ENCODE peak calls at places on chromosome 12, in ten cellular contexts. One of them, this sample, is unnamed.

GRCh38 chr12:71556881-71557280 is 106.8 kb downstream of the ZFC3H1 start:
- DNase-seq in prostate gland: no peak
- DNase-seq in upper lobe of left lung: no peak
- DNase-seq in Panc1: peak; percentile 13
- DNase-seq in transverse colon: no peak
- DNase-seq in HL-60: no peak
- DNase-seq in esophagus muscularis mucosa: no peak
- DNase-seq in spleen: no peak
- DNase-seq in GM23338: peak; percentile 30
- DNase-seq in HCT116: peak; percentile 55
- DNase-seq in this sample: no peak

GRCh38 chr12:113268621-113269020 is 47.4 kb downstream of the TPCN1 start:
- DNase-seq in prostate gland: no peak
- DNase-seq in upper lobe of left lung: no peak
- DNase-seq in Panc1: no peak
- DNase-seq in transverse colon: no peak
- DNase-seq in HL-60: no peak
- DNase-seq in esophagus muscularis mucosa: no peak
- DNase-seq in spleen: no peak
- DNase-seq in GM23338: no peak
- DNase-seq in HCT116: no peak
- DNase-seq in this sample: no peak

GRCh38 chr12:81080431-81080983 is 2.6 kb downstream of the ACSS3 start:
- DNase-seq in prostate gland: peak; percentile 30
- DNase-seq in upper lobe of left lung: no peak
- DNase-seq in Panc1: no peak
- DNase-seq in transverse colon: no peak
- DNase-seq in HL-60: no peak
- DNase-seq in esophagus muscularis mucosa: no peak
- DNase-seq in spleen: no peak
- DNase-seq in GM23338: no peak
- DNase-seq in HCT116: no peak
- DNase-seq in this sample: no peak

GRCh38 chr12:93361159-93361919 is 16.4 kb upstream of the NUDT4 start:
- DNase-seq in prostate gland: no peak
- DNase-seq in upper lobe of left lung: peak; percentile 24
- DNase-seq in Panc1: no peak
- DNase-seq in transverse colon: no peak
- DNase-seq in HL-60: no peak
- DNase-seq in esophagus muscularis mucosa: no peak
- DNase-seq in spleen: no peak
- DNase-seq in GM23338: peak; percentile 8
- DNase-seq in HCT116: no peak
- DNase-seq in this sample: no peak

GRCh38 chr12:13116971-13117370 is 13.5 kb upstream of the GSG1 start:
- DNase-seq in prostate gland: no peak
- DNase-seq in upper lobe of left lung: no peak
- DNase-seq in Panc1: no peak
- DNase-seq in transverse colon: no peak
- DNase-seq in HL-60: no peak
- DNase-seq in esophagus muscularis mucosa: no peak
- DNase-seq in spleen: no peak
- DNase-seq in GM23338: no peak
- DNase-seq in HCT116: no peak
- DNase-seq in this sample: no peak

GRCh38 chr12:14691560-14691959 is 4.8 kb downstream of the GUCY2C start:
- DNase-seq in prostate gland: no peak
- DNase-seq in upper lobe of left lung: peak; percentile 80
- DNase-seq in Panc1: no peak
- DNase-seq in transverse colon: peak; percentile 49
- DNase-seq in HL-60: peak; percentile 93
- DNase-seq in esophagus muscularis mucosa: peak; percentile 93
- DNase-seq in spleen: no peak
- DNase-seq in GM23338: no peak
- DNase-seq in HCT116: no peak
- DNase-seq in this sample: peak; percentile 53

GRCh38 chr12:70543444-70543843 is 93.8 kb downstream of the PTPRB start:
- DNase-seq in prostate gland: no peak
- DNase-seq in upper lobe of left lung: no peak
- DNase-seq in Panc1: peak; percentile 28
- DNase-seq in transverse colon: no peak
- DNase-seq in HL-60: no peak
- DNase-seq in esophagus muscularis mucosa: no peak
- DNase-seq in spleen: no peak
- DNase-seq in GM23338: peak; percentile 8
- DNase-seq in HCT116: peak; percentile 61
- DNase-seq in this sample: no peak

GRCh38 chr12:26416550-26416949 is 221.2 kb downstream of the SSPN start:
- DNase-seq in prostate gland: no peak
- DNase-seq in upper lobe of left lung: no peak
- DNase-seq in Panc1: no peak
- DNase-seq in transverse colon: no peak
- DNase-seq in HL-60: no peak
- DNase-seq in esophagus muscularis mucosa: no peak
- DNase-seq in spleen: no peak
- DNase-seq in GM23338: no peak
- DNase-seq in HCT116: no peak
- DNase-seq in this sample: no peak

GRCh38 chr12:25266522-25266921 is 15.8 kb upstream of the KRAS start:
- DNase-seq in prostate gland: no peak
- DNase-seq in upper lobe of left lung: no peak
- DNase-seq in Panc1: no peak
- DNase-seq in transverse colon: no peak
- DNase-seq in HL-60: no peak
- DNase-seq in esophagus muscularis mucosa: no peak
- DNase-seq in spleen: no peak
- DNase-seq in GM23338: no peak
- DNase-seq in HCT116: no peak
- DNase-seq in this sample: no peak

GRCh38 chr12:93738199-93739058 is 61.3 kb downstream of the CRADD start:
- DNase-seq in prostate gland: no peak
- DNase-seq in upper lobe of left lung: no peak
- DNase-seq in Panc1: no peak
- DNase-seq in transverse colon: no peak
- DNase-seq in HL-60: no peak
- DNase-seq in esophagus muscularis mucosa: no peak
- DNase-seq in spleen: no peak
- DNase-seq in GM23338: no peak
- DNase-seq in HCT116: no peak
- DNase-seq in this sample: no peak

GRCh38 chr12:46981627-46982026 is 97.8 kb upstream of the PCED1B start:
- DNase-seq in prostate gland: no peak
- DNase-seq in upper lobe of left lung: no peak
- DNase-seq in Panc1: no peak
- DNase-seq in transverse colon: no peak
- DNase-seq in HL-60: no peak
- DNase-seq in esophagus muscularis mucosa: no peak
- DNase-seq in spleen: no peak
- DNase-seq in GM23338: no peak
- DNase-seq in HCT116: no peak
- DNase-seq in this sample: no peak

GRCh38 chr12:70692681-70693288 is 55.6 kb upstream of the PTPRB start:
- DNase-seq in prostate gland: no peak
- DNase-seq in upper lobe of left lung: no peak
- DNase-seq in Panc1: no peak
- DNase-seq in transverse colon: no peak
- DNase-seq in HL-60: no peak
- DNase-seq in esophagus muscularis mucosa: no peak
- DNase-seq in spleen: no peak
- DNase-seq in GM23338: peak; percentile 62
- DNase-seq in HCT116: peak; percentile 6
- DNase-seq in this sample: no peak

GRCh38 chr12:13124661-13125505 is 21.4 kb upstream of the GSG1 start:
- DNase-seq in prostate gland: no peak
- DNase-seq in upper lobe of left lung: no peak
- DNase-seq in Panc1: no peak
- DNase-seq in transverse colon: no peak
- DNase-seq in HL-60: no peak
- DNase-seq in esophagus muscularis mucosa: no peak
- DNase-seq in spleen: no peak
- DNase-seq in GM23338: peak; percentile 2
- DNase-seq in HCT116: no peak
- DNase-seq in this sample: no peak

GRCh38 chr12:120879102-120879501 is 25.1 kb downstream of the SPPL3 start:
- DNase-seq in prostate gland: no peak
- DNase-seq in upper lobe of left lung: no peak
- DNase-seq in Panc1: no peak
- DNase-seq in transverse colon: no peak
- DNase-seq in HL-60: no peak
- DNase-seq in esophagus muscularis mucosa: no peak
- DNase-seq in spleen: no peak
- DNase-seq in GM23338: peak; percentile 17
- DNase-seq in HCT116: no peak
- DNase-seq in this sample: no peak

GRCh38 chr12:120884644-120885043 is 19.5 kb downstream of the SPPL3 start:
- DNase-seq in prostate gland: no peak
- DNase-seq in upper lobe of left lung: no peak
- DNase-seq in Panc1: no peak
- DNase-seq in transverse colon: no peak
- DNase-seq in HL-60: no peak
- DNase-seq in esophagus muscularis mucosa: no peak
- DNase-seq in spleen: no peak
- DNase-seq in GM23338: no peak
- DNase-seq in HCT116: no peak
- DNase-seq in this sample: no peak

GRCh38 chr12:120882055-120882555 is 22.1 kb downstream of the SPPL3 start:
- DNase-seq in prostate gland: no peak
- DNase-seq in upper lobe of left lung: no peak
- DNase-seq in Panc1: no peak
- DNase-seq in transverse colon: no peak
- DNase-seq in HL-60: no peak
- DNase-seq in esophagus muscularis mucosa: no peak
- DNase-seq in spleen: no peak
- DNase-seq in GM23338: no peak
- DNase-seq in HCT116: no peak
- DNase-seq in this sample: no peak

GRCh38 chr12:120874547-120875245 is 29.5 kb downstream of the SPPL3 start:
- DNase-seq in prostate gland: no peak
- DNase-seq in upper lobe of left lung: no peak
- DNase-seq in Panc1: no peak
- DNase-seq in transverse colon: no peak
- DNase-seq in HL-60: no peak
- DNase-seq in esophagus muscularis mucosa: no peak
- DNase-seq in spleen: no peak
- DNase-seq in GM23338: no peak
- DNase-seq in HCT116: no peak
- DNase-seq in this sample: no peak

DNA sequence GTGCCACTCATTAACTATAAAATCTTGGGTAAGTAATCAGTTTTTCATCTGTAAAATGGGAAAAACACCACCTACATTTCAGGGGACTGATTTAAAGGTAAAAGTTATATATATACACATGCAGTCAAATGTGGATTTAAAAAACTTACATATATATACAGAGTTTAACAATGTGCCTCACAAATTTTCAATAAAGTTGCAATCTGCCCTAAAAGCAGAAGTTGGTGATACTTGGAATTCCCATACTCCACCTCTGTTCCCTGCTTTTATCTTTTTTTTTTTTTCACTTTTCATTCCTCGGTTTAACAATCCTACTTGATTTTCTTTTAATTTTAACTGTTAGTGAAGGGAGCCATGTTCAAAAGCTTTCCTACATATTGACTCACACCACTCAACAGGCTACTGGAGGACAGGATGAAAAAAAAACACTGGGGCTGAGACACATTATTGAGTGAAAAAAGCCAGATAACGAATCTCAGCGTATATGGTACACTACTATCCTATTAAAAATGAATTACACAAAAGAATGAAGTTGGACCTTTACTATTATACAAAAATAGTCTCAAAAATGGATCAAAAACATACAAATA is 24.4 kb downstream of the SPPL3 start:
- DNase-seq in prostate gland: no peak
- DNase-seq in upper lobe of left lung: no peak
- DNase-seq in Panc1: no peak
- DNase-seq in transverse colon: no peak
- DNase-seq in HL-60: no peak
- DNase-seq in esophagus muscularis mucosa: no peak
- DNase-seq in spleen: no peak
- DNase-seq in GM23338: no peak
- DNase-seq in HCT116: no peak
- DNase-seq in this sample: no peak
- H3K27me3 ChIP-seq in prostate gland: no peaks in the 10 kb centered on the region
- H3K27me3 ChIP-seq in upper lobe of left lung: no peaks in the 10 kb centered on the region
- H3K27me3 ChIP-seq in Panc1: no peaks in the 10 kb centered on the region
- H3K27me3 ChIP-seq in transverse colon: no peaks in the 10 kb centered on the region
- H3K27me3 ChIP-seq in HL-60: no peaks in the 10 kb centered on the region
- H3K27me3 ChIP-seq in esophagus muscularis mucosa: no peaks in the 10 kb centered on the region
- H3K27me3 ChIP-seq in spleen: no peaks in the 10 kb centered on the region
- H3K27me3 ChIP-seq in GM23338: no peaks in the 10 kb centered on the region
- H3K27me3 ChIP-seq in HCT116: no peaks in the 10 kb centered on the region
- H3K27me3 ChIP-seq in this sample: no peaks in the 10 kb centered on the region

GRCh38 chr12:76878899-76879709 is at the start of gene CSRP2:
- DNase-seq in prostate gland: peak; percentile 91
- DNase-seq in upper lobe of left lung: peak; percentile 93
- DNase-seq in Panc1: peak; percentile 13
- DNase-seq in transverse colon: peak; percentile 88
- DNase-seq in HL-60: peak; percentile 35
- DNase-seq in esophagus muscularis mucosa: peak; percentile 95
- DNase-seq in spleen: peak; percentile 90
- DNase-seq in GM23338: peak; percentile 97
- DNase-seq in HCT116: peak; percentile 75
- DNase-seq in this sample: peak; percentile 89
- TF ChIP-seq POLR2AphosphoS5 in prostate gland: peak; percentile 86
- TF ChIP-seq POLR2AphosphoS5 in upper lobe of left lung: peak; percentile 34
- TF ChIP-seq POLR2AphosphoS5 in Panc1: peak; percentile 46
- TF ChIP-seq POLR2AphosphoS5 in transverse colon: peak; percentile 80
- TF ChIP-seq POLR2AphosphoS5 in HL-60: no peak
- TF ChIP-seq POLR2AphosphoS5 in esophagus muscularis mucosa: peak; percentile 88
- TF ChIP-seq POLR2AphosphoS5 in spleen: peak; percentile 68
- TF ChIP-seq POLR2AphosphoS5 in GM23338: peak; percentile 98
- TF ChIP-seq POLR2AphosphoS5 in HCT116: peak; percentile 92
- TF ChIP-seq POLR2AphosphoS5 in this sample: peak; percentile 63

GRCh38 chr12:52049688-52050087 is 1.6 kb upstream of the NR4A1 start:
- DNase-seq in prostate gland: no peak
- DNase-seq in upper lobe of left lung: no peak
- DNase-seq in Panc1: no peak
- DNase-seq in transverse colon: no peak
- DNase-seq in HL-60: no peak
- DNase-seq in esophagus muscularis mucosa: no peak
- DNase-seq in spleen: no peak
- DNase-seq in GM23338: no peak
- DNase-seq in HCT116: no peak
- DNase-seq in this sample: no peak
- H3K27ac ChIP-seq in prostate gland: peak overlapping the region; percentile 100
- H3K27ac ChIP-seq in upper lobe of left lung: peak overlapping the region; percentile 94
- H3K27ac ChIP-seq in Panc1: no peak overlapping the region
- H3K27ac ChIP-seq in transverse colon: peak overlapping the region; percentile 98
- H3K27ac ChIP-seq in HL-60: no peak overlapping the region
- H3K27ac ChIP-seq in esophagus muscularis mucosa: peak overlapping the region; percentile 100
- H3K27ac ChIP-seq in spleen: no peak overlapping the region
- H3K27ac ChIP-seq in GM23338: no peak overlapping the region
- H3K27ac ChIP-seq in HCT116: peak overlapping the region; percentile 92
- H3K27ac ChIP-seq in this sample: peak overlapping the region; percentile 89

DNA sequence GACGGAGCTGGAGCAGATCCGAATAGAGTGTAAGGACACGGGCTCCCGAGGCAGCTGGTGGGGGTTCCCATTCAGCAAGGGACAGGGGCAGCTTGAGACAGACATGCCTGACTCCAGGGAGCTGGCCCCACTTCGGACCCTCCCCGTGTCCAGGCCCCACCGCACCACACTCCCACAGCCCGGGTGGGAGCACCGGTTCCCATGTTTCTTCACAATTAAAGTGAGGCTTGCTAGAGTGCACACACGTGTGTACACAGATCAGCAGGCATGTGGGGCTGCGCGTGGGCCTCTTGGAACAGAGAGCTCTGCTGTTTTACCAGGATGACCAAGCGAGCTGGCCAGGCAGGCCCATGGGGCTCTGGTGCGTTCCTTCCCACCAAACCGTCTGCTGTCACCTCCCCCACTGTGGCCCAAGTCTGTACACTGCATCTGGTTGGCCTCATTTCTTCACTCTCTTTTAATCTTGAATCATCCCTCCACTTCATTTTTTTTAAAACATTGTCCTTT is 48.0 kb downstream of the SLC6A12 start:
- DNase-seq in prostate gland: no peak
- DNase-seq in upper lobe of left lung: no peak
- DNase-seq in Panc1: no peak
- DNase-seq in transverse colon: no peak
- DNase-seq in HL-60: no peak
- DNase-seq in esophagus muscularis mucosa: no peak
- DNase-seq in spleen: no peak
- DNase-seq in GM23338: no peak
- DNase-seq in HCT116: no peak
- DNase-seq in this sample: no peak
- H3K27me3 ChIP-seq in prostate gland: no peaks in the 10 kb centered on the region
- H3K27me3 ChIP-seq in upper lobe of left lung: no peaks in the 10 kb centered on the region
- H3K27me3 ChIP-seq in Panc1: no peaks in the 10 kb centered on the region
- H3K27me3 ChIP-seq in transverse colon: no peaks in the 10 kb centered on the region
- H3K27me3 ChIP-seq in HL-60: no peaks in the 10 kb centered on the region
- H3K27me3 ChIP-seq in esophagus muscularis mucosa: no peaks in the 10 kb centered on the region
- H3K27me3 ChIP-seq in spleen: no peaks in the 10 kb centered on the region
- H3K27me3 ChIP-seq in GM23338: no peaks in the 10 kb centered on the region
- H3K27me3 ChIP-seq in HCT116: no peaks in the 10 kb centered on the region
- H3K27me3 ChIP-seq in this sample: no peaks in the 10 kb centered on the region